ENCODE peak calls at places on chromosomes 12 and 14, in six cellular contexts. Z, H, G, W, Q and D are unnamed samples.

GRCh38 chr14:94485944-94486841 is 10.2 kb upstream of the SERPINA9 start:
- DNase-seq in Q (no peak), W (peak), Z (peak), G (peak), H (peak), D (peak)

GRCh38 chr12:44476683-44477082 is 399.4 kb downstream of the NELL2 start:
- DNase-seq in Z (no peak), W (no peak), Q (no peak), G (no peak), H (no peak), D (no peak)

GRCh38 chr12:40010899-40011774 is 94.7 kb downstream of the SLC2A13 start:
- DNase-seq in W (peak), Q (peak), Z (peak), G (peak), H (peak), D (peak)

GRCh38 chr12:89349814-89350213 is 2.5 kb downstream of the DUSP6 start:
- DNase-seq in Z (no peak), G (peak), Q (peak), H (peak), W (peak), D (no peak)

GRCh38 chr12:16330554-16330953 is 16.9 kb upstream of the MGST1 start:
- DNase-seq in G (no peak), W (no peak), H (no peak), Z (no peak), Q (no peak), D (no peak)

GRCh38 chr12:91413591-91413990 is 231.0 kb upstream of the DCN start:
- DNase-seq in G (peak), H (no peak), W (no peak), Z (no peak), Q (peak), D (peak)

GRCh38 chr12:109820921-109821381 is 12.2 kb downstream of the TRPV4 start:
- DNase-seq in H (no peak), Q (no peak), Z (no peak), G (no peak), W (no peak), D (peak)

GRCh38 chr12:113130457-113131135 is 5.0 kb downstream of the RASAL1 start:
- DNase-seq in W (no peak), G (peak), H (peak), Q (no peak), Z (no peak), D (no peak)

GRCh38 chr12:126936181-126936851 is 1330.7 kb upstream of the TMEM132C start:
- DNase-seq in W (no peak), Q (no peak), H (no peak), G (peak), Z (no peak), D (no peak)

GRCh38 chr12:24617471-24617870 is 331.4 kb downstream of the BCAT1 start:
- DNase-seq in Z (no peak), Q (peak), G (peak), H (no peak), W (peak), D (no peak)

GRCh38 chr12:25051583-25052190 is 102.8 kb upstream of the BCAT1 start:
- DNase-seq in G (no peak), Q (no peak), W (no peak), H (no peak), Z (no peak), D (no peak)

GRCh38 chr12:92129609-92130008 is 16.0 kb downstream of the BTG1 start:
- DNase-seq in Q (no peak), Z (no peak), G (no peak), W (no peak), H (no peak), D (no peak)

GRCh38 chr12:112170376-112170775 is 45.0 kb downstream of the TRAFD1 start:
- DNase-seq in W (no peak), G (no peak), H (no peak), Q (no peak), Z (no peak), D (no peak)

GRCh38 chr12:89350260-89350659 is 2.0 kb downstream of the DUSP6 start:
- DNase-seq in G (peak), Z (no peak), Q (no peak), W (no peak), H (no peak), D (no peak)

GRCh38 chr14:72741836-72742681 is 151.8 kb downstream of the DPF3 start:
- DNase-seq in Z (no peak), W (no peak), Q (no peak), G (no peak), H (no peak), D (no peak)

GRCh38 chr14:46063872-46064271 is 587.7 kb downstream of the RPL10L start:
- DNase-seq in Z (no peak), Q (no peak), G (peak), W (no peak), H (peak), D (no peak)

GRCh38 chr12:91142184-91142583 is 30.9 kb upstream of the LUM start:
- DNase-seq in Z (no peak), W (peak), H (no peak), G (no peak), Q (peak), D (no peak)

GRCh38 chr12:20483776-20484175 is 115.4 kb downstream of the PDE3A start:
- DNase-seq in G (no peak), Q (no peak), W (peak), H (no peak), Z (no peak), D (no peak)

GRCh38 chr12:70535896-70536374 is 101.3 kb downstream of the PTPRB start:
- DNase-seq in Z (no peak), W (no peak), G (peak), Q (no peak), H (no peak), D (no peak)

GRCh38 chr12:15535287-15535895 is 213.1 kb downstream of the PTPRO start:
- DNase-seq in Q (no peak), H (no peak), W (no peak), Z (no peak), G (no peak), D (no peak)

GRCh38 chr14:54083549-54084239 is 127.1 kb upstream of the BMP4 start:
- DNase-seq in G (no peak), Z (no peak), H (no peak), W (no peak), Q (no peak), D (no peak)

GRCh38 chr12:208813-209212 is 5.1 kb downstream of the SLC6A12 start:
- DNase-seq in G (no peak), Q (no peak), W (no peak), Z (no peak), H (no peak), D (no peak)

GRCh38 chr14:95896628-95897027 is 20.0 kb downstream of the TUNAR start:
- DNase-seq in H (no peak), G (no peak), Z (no peak), Q (no peak), W (no peak), D (no peak)

GRCh38 chr14:100607611-100607956 is 20.4 kb upstream of the BEGAIN start:
- DNase-seq in G (no peak), W (no peak), H (peak), Z (no peak), Q (no peak), D (no peak)

GRCh38 chr12:67482751-67483661 is 165.5 kb upstream of the DYRK2 start:
- DNase-seq in H (no peak), G (no peak), Q (peak), Z (no peak), W (peak), D (peak)

GRCh38 chr12:3869860-3870259 is 3.3 kb downstream of the PARP11 start:
- DNase-seq in W (no peak), Z (no peak), H (no peak), G (no peak), Q (no peak), D (peak)

GRCh38 chr14:104675447-104675846 is 14.0 kb upstream of the INF2 start:
- DNase-seq in H (no peak), Z (no peak), W (no peak), G (no peak), Q (no peak), D (no peak)

GRCh38 chr14:104676694-104677505 is 12.5 kb upstream of the INF2 start:
- DNase-seq in Z (no peak), H (no peak), Q (peak), G (peak), W (no peak), D (no peak)

GRCh38 chr14:104677506-104678332 is 11.7 kb upstream of the INF2 start:
- DNase-seq in Z (peak), Q (peak), H (peak), W (peak), G (peak), D (peak)

GRCh38 chr14:104676130-104676693 is 13.2 kb upstream of the INF2 start:
- DNase-seq in H (no peak), G (no peak), Z (no peak), W (no peak), Q (no peak), D (no peak)

DNA sequence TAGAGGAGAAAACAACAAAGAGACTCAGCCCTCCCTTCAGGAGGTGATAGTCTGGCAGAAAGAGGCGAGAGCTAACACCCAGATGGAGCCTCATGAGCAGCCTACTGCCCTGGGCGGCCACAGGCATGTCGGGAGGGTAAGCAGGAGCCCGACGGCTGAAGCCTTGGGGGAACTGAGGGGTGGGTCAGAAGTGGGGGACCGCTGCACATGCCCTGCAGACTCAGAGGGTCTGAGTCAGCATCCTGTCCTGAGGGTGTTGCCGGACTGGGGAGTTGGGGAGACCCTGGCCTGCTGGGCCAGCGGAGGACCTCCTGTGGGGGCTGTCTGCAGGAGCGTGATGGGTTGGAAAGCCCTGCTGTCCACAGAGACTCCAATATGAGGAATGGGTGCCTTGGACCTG is 15.9 kb upstream of the INF2 start:
- DNase-seq in Q (no peak), H (no peak), Z (no peak), W (no peak), G (no peak), D (no peak)
- H2AK5ac ChIP-seq in Q (no peak), H (no peak), Z (peak), W (no peak), G (no peak), D (peak)

GRCh38 chr12:62950317-62950716 is 15.4 kb upstream of the PPM1H start:
- DNase-seq in G (no peak), Z (no peak), W (no peak), Q (no peak), H (no peak), D (no peak)
- H2BK120ac ChIP-seq in G (no peak), Z (no peak), W (no peak), Q (no peak), H (no peak), D (no peak)

GRCh38 chr12:56994231-56994746 is 12.1 kb downstream of the ZBTB39 start:
- DNase-seq in G (no peak), H (peak), W (no peak), Z (no peak), Q (no peak), D (no peak)
- H2AK5ac ChIP-seq in G (no peak), H (no peak), W (no peak), Z (no peak), Q (no peak), D (no peak)

DNA sequence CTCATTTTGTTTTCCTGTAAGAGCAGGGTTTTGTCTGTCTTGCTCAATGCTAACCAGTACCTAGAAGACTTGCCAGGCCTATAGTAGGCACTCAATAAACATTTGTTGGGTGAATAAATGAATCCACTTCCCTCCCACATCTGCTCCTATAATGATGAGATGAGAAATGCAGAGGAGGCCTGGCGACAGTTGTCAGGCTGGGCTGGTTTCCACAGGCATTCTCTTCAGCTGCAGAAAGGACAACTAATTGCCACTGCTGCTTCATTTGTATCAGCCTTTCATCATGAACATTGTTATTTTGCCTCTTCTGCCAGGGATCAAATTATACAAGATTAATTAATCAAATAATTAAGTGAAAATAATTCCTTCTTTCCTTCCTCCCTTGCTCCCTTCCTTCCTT is 82.0 kb upstream of the PTHLH start:
- DNase-seq in H (no peak), Z (no peak), Q (no peak), G (no peak), W (no peak), D (no peak)
- H2BK120ac ChIP-seq in H (no peak), Z (no peak), Q (no peak), G (no peak), W (no peak), D (no peak)

GRCh38 chr14:104710071-104710735 is 13.8 kb upstream of the ADSS1 start:
- DNase-seq in G (no peak), H (no peak), Z (no peak), W (no peak), Q (no peak), D (no peak)

GRCh38 chr14:104709387-104710019 is 14.5 kb upstream of the ADSS1 start:
- DNase-seq in H (no peak), Z (no peak), G (no peak), W (no peak), Q (no peak), D (no peak)

GRCh38 chr14:104706733-104707628 is 17.0 kb upstream of the ADSS1 start:
- DNase-seq in G (no peak), Z (no peak), W (no peak), Q (no peak), H (no peak), D (no peak)

GRCh38 chr14:104708606-104709268 is 15.3 kb upstream of the ADSS1 start:
- DNase-seq in G (peak), W (peak), Z (peak), H (peak), Q (peak), D (no peak)

GRCh38 chr14:104707629-104708595 is 16.1 kb upstream of the ADSS1 start:
- DNase-seq in Z (no peak), H (no peak), W (no peak), Q (no peak), G (no peak), D (no peak)
- H2AK5ac ChIP-seq in Z (peak), H (no peak), W (no peak), Q (peak), G (no peak), D (no peak)

DNA sequence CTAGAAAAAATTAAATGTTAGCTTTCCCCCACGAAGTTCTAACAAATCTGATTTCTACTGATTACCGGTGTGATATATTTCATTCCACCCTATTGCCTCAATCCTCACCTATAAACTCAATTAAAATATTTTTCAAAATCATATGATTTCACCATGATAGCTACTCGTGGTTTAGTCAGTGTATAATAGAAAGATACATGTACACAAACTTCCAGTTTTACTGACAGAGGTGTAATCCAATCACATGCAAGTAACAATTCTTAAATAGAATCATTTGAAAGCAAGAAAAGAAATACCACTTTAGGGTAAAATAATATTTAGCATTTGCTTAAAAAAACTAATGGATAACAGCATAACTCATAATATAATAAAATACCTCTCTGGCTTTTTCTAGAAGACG is 55.0 kb upstream of the C12orf50 start:
- DNase-seq in Z (no peak), H (no peak), Q (no peak), G (no peak), W (no peak), D (no peak)
- H2BK120ac ChIP-seq in Z (no peak), H (no peak), Q (no peak), G (no peak), W (no peak), D (no peak)

GRCh38 chr12:114904254-114905003 is 220.5 kb upstream of the TBX3 start:
- DNase-seq in Q (peak), H (no peak), G (no peak), W (peak), Z (no peak), D (no peak)

GRCh38 chr12:114902665-114903393 is 218.9 kb upstream of the TBX3 start:
- DNase-seq in Z (no peak), H (no peak), Q (peak), G (no peak), W (peak), D (no peak)

GRCh38 chr12:114901316-114901715 is 217.3 kb upstream of the TBX3 start:
- DNase-seq in Z (no peak), G (peak), W (no peak), H (no peak), Q (no peak), D (no peak)

GRCh38 chr12:114898159-114898558 is 214.2 kb upstream of the TBX3 start:
- DNase-seq in Z (no peak), G (no peak), Q (no peak), W (no peak), H (no peak), D (no peak)

DNA sequence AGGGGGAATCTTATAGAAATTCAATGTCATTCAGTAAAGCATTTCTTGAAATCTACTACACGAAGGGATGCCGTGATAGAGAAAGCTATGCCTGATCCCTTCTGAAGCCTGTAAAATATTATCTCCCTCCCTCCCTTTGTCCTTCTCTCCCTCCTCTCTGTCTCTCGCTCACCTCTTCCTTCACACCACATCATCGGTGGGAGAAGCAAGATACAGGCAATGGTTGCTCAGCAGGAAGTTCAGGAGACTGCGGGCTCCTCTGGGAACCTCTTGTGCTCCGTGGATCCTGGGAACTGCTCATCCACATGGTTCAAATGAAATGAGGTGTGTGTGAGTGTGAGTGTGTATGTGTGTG is 219.4 kb upstream of the TBX3 start:
- DNase-seq in G (peak), W (peak), Z (no peak), H (no peak), Q (no peak), D (no peak)
- H2AK5ac ChIP-seq in G (no peak), W (peak), Z (no peak), H (no peak), Q (no peak), D (no peak)

GRCh38 chr12:12610711-12611110 is 965 bp upstream of the CREBL2 start:
- DNase-seq in H (no peak), Q (no peak), W (no peak), G (no peak), Z (no peak), D (no peak)

GRCh38 chr12:12609692-12610091 is 2.0 kb upstream of the CREBL2 start:
- DNase-seq in Q (no peak), G (no peak), Z (no peak), W (no peak), H (no peak), D (no peak)

GRCh38 chr12:12611512-12612306 is at the start of gene CREBL2:
- DNase-seq in Q (peak), H (peak), Z (peak), W (peak), G (peak), D (peak)

GRCh38 chr12:12606793-12607589 is 4.7 kb upstream of the CREBL2 start:
- DNase-seq in W (peak), H (no peak), G (peak), Q (peak), Z (no peak), D (no peak)

GRCh38 chr12:12608557-12608957 is 3.1 kb upstream of the CREBL2 start:
- DNase-seq in Z (no peak), H (no peak), W (peak), Q (no peak), G (no peak), D (peak)
- H2BK120ac ChIP-seq in Z (no peak), H (no peak), W (peak), Q (no peak), G (no peak), D (no peak)